ENCODE peak calls at places on chromosomes 2 and 18, in eight cellular contexts. D is NCI-H2081 treated with DMSO at 0.1 percent for 48 hours; X is hypothalamus; K is GM23338; F is LNCaP clone FGC; P is stimulated activated CD4-positive, alpha-beta T cell treated with anti-CD3 and anti-CD28 coated beads, Interleukin-2, amount 100 ng/mL, for 48 hours; T is endothelial cell; I is AG08396. G is an unnamed sample.

GRCh38 chr2:8661235-8661634 is 20.6 kb upstream of the ID2 start:
- DNase-seq in X (no peak), P (no peak), F (no peak), D (no peak), I (no peak), T (no peak), K (no peak), G (no peak)

GRCh38 chr18:12296087-12296403 is 12.0 kb upstream of the TUBB6 start:
- DNase-seq in X (no peak), K (no peak), F (no peak), I (no peak), T (no peak), D (no peak), P (no peak), G (no peak)

GRCh38 chr2:120314656-120315366 is 31.1 kb upstream of the INHBB start:
- DNase-seq in F (no peak), X (no peak), D (no peak), I (no peak), T (no peak), K (no peak), P (no peak), G (no peak)

GRCh38 chr2:44351088-44351487 is 10.2 kb downstream of the PREPL start:
- DNase-seq in I (peak; percentile 10), X (no peak), D (no peak), T (no peak), K (peak; percentile 6), P (no peak), F (no peak), G (no peak)

GRCh38 chr2:3303583-3304406 is 73.8 kb downstream of the EIPR1 start:
- DNase-seq in X (peak; percentile 64), I (peak; percentile 94), D (peak; percentile 61), K (peak; percentile 92), F (peak; percentile 30), P (peak; percentile 78), T (peak; percentile 96), G (peak; percentile 79)

GRCh38 chr2:30786923-30787685 is 20.1 kb downstream of the CAPN13 start:
- DNase-seq in D (no peak), F (no peak), K (no peak), T (no peak), P (no peak), I (no peak), X (no peak), G (no peak)

GRCh38 chr2:144326845-144327244 is 193.1 kb downstream of the ZEB2 start:
- DNase-seq in I (no peak), K (no peak), X (no peak), F (no peak), D (no peak), T (no peak), P (no peak), G (no peak)

GRCh38 chr18:7059276-7059675 is 58.3 kb downstream of the LAMA1 start:
- DNase-seq in P (no peak), D (no peak), X (no peak), I (no peak), K (no peak), T (no peak), F (no peak), G (no peak)

GRCh38 chr18:8800041-8800441 is 94.7 kb downstream of the MTCL1 start:
- DNase-seq in I (peak; percentile 65), F (no peak), X (no peak), K (peak; percentile 20), T (no peak), D (no peak), P (no peak), G (no peak)

GRCh38 chr2:198774576-198774975 is 683.2 kb downstream of the SATB2 start:
- DNase-seq in F (no peak), T (no peak), K (no peak), D (peak; percentile 20), P (no peak), I (no peak), X (no peak), G (no peak)

GRCh38 chr2:187034434-187034833 is 185.5 kb upstream of the ZSWIM2 start:
- DNase-seq in D (no peak), X (no peak), T (no peak), P (no peak), I (no peak), F (no peak), K (no peak), G (no peak)

GRCh38 chr18:80109676-80110078 is 615 bp downstream of the ADNP2 start:
- DNase-seq in K (peak; percentile 65), T (peak; percentile 57), P (no peak), D (no peak), X (no peak), I (peak; percentile 78), F (no peak), G (peak; percentile 31)

G was measured in globus pallidus.